ENCODE peak calls at places on chromosome 16, in eight cellular contexts. Q, B, N, J, F, D, E and H are unnamed samples. For H3K27me3, the result is how much of the 10 kb centered on the place peaks cover.

GRCh38 chr16:12613131-12613991 is 190.3 kb downstream of the CPPED1 start:
- DNase-seq in Q (no peak), B (peak), N (no peak), J (no peak), F (no peak), D (no peak), E (peak), H (no peak)

GRCh38 chr16:1101573-1102332 is 5.7 kb upstream of the C1QTNF8 start:
- DNase-seq in Q (no peak), B (no peak), N (no peak), J (no peak), F (no peak), D (no peak), E (no peak), H (no peak)

GRCh38 chr16:56777533-56777932 is 47.6 kb downstream of the NUP93 start:
- DNase-seq in Q (no peak), B (no peak), N (no peak), J (no peak), F (no peak), D (no peak), E (no peak), H (no peak)

GRCh38 chr16:11530171-11530940 is 56.4 kb downstream of the LITAF start:
- DNase-seq in Q (no peak), B (peak), N (no peak), J (peak), F (no peak), D (no peak), E (no peak), H (no peak)

GRCh38 chr16:20868890-20869289 is 31.3 kb downstream of the DCUN1D3 start:
- DNase-seq in Q (peak), B (peak), N (peak), J (peak), F (peak), D (peak), E (no peak), H (no peak)

GRCh38 chr16:30096862-30097563 is 1.0 kb upstream of the YPEL3 start:
- DNase-seq in Q (no peak), B (no peak), N (no peak), J (no peak), F (no peak), D (no peak), E (peak), H (no peak)

GRCh38 chr16:86572041-86572521 is 5.5 kb downstream of the FOXC2 start:
- DNase-seq in Q (no peak), B (no peak), N (no peak), J (no peak), F (no peak), D (no peak), E (peak), H (no peak)

GRCh38 chr16:73298562-73298961 is 250.6 kb upstream of the ZFHX3 start:
- DNase-seq in Q (no peak), B (peak), N (no peak), J (peak), F (no peak), D (no peak), E (no peak), H (no peak)

GRCh38 chr16:24273511-24273910 is 17.4 kb downstream of the CACNG3 start:
- DNase-seq in Q (no peak), B (peak), N (no peak), J (peak), F (no peak), D (no peak), E (no peak), H (no peak)

GRCh38 chr16:75024591-75024990 is 25.8 kb downstream of the ZNRF1 start:
- DNase-seq in Q (no peak), B (no peak), N (no peak), J (no peak), F (no peak), D (no peak), E (no peak), H (no peak)

GRCh38 chr16:56606688-56607618 is 1.4 kb upstream of the MT2A start:
- DNase-seq in Q (peak), B (peak), N (peak), J (peak), F (peak), D (no peak), E (no peak), H (no peak)

GRCh38 chr16:2586241-2586640 is 48.4 kb downstream of the PDPK1 start:
- DNase-seq in Q (no peak), B (no peak), N (no peak), J (no peak), F (no peak), D (peak), E (peak), H (no peak)

GRCh38 chr16:70381604-70382342 is 35.1 kb downstream of the DDX19A start:
- DNase-seq in Q (no peak), B (no peak), N (no peak), J (no peak), F (no peak), D (no peak), E (no peak), H (no peak)

GRCh38 chr16:13866073-13866472 is 53.9 kb upstream of the ERCC4 start:
- DNase-seq in Q (peak), B (peak), N (peak), J (peak), F (peak), D (no peak), E (peak), H (peak)

GRCh38 chr16:89197033-89197632 is 3.2 kb downstream of the SLC22A31 start:
- DNase-seq in Q (no peak), B (no peak), N (no peak), J (no peak), F (no peak), D (no peak), E (no peak), H (no peak)

GRCh38 chr16:79658301-79659001 is 57.9 kb upstream of the MAF start:
- DNase-seq in Q (no peak), B (peak), N (no peak), J (peak), F (peak), D (no peak), E (no peak), H (no peak)

GRCh38 chr16:76970087-76970744 is 220.8 kb upstream of the MON1B start:
- DNase-seq in Q (no peak), B (no peak), N (no peak), J (peak), F (no peak), D (no peak), E (no peak), H (no peak)

GRCh38 chr16:31265329-31266245 is 5.8 kb downstream of the ITGAM start:
- DNase-seq in Q (no peak), B (peak), N (no peak), J (no peak), F (peak), D (no peak), E (peak), H (peak)

GRCh38 chr16:89822188-89823086 is 5.8 kb upstream of the SPIRE2 start:
- DNase-seq in Q (no peak), B (no peak), N (no peak), J (no peak), F (no peak), D (no peak), E (no peak), H (no peak)

GRCh38 chr16:75566889-75567255 is 693 bp downstream of the GABARAPL2 start:
- DNase-seq in Q (no peak), B (no peak), N (peak), J (no peak), F (no peak), D (no peak), E (no peak), H (no peak)

GRCh38 chr16:85882181-85882810 is 16.7 kb upstream of the IRF8 start:
- DNase-seq in Q (no peak), B (no peak), N (no peak), J (no peak), F (no peak), D (no peak), E (peak), H (no peak)

GRCh38 chr16:50497592-50497991 is 50.6 kb upstream of the NKD1 start:
- DNase-seq in Q (no peak), B (peak), N (no peak), J (peak), F (no peak), D (no peak), E (no peak), H (no peak)

GRCh38 chr16:89290887-89291286 is 73.4 kb downstream of the ZNF778 start:
- DNase-seq in Q (no peak), B (no peak), N (no peak), J (no peak), F (no peak), D (no peak), E (peak), H (no peak)

GRCh38 chr16:73329363-73330306 is 281.7 kb upstream of the ZFHX3 start:
- DNase-seq in Q (no peak), B (no peak), N (no peak), J (no peak), F (no peak), D (peak), E (peak), H (no peak)

GRCh38 chr16:67430504-67431076 is 331 bp upstream of the HSD11B2 start:
- DNase-seq in Q (no peak), B (no peak), N (no peak), J (no peak), F (no peak), D (peak), E (no peak), H (no peak)

GRCh38 chr16:23248261-23249194 is 53.6 kb upstream of the SCNN1B start:
- DNase-seq in Q (no peak), B (no peak), N (no peak), J (no peak), F (no peak), D (no peak), E (no peak), H (no peak)

GRCh38 chr16:53529529-53529928 is 26.5 kb upstream of the AKTIP start:
- DNase-seq in Q (no peak), B (no peak), N (no peak), J (no peak), F (no peak), D (no peak), E (no peak), H (no peak)

GRCh38 chr16:23134274-23134673 is 15.0 kb downstream of the USP31 start:
- DNase-seq in Q (peak), B (no peak), N (peak), J (peak), F (no peak), D (no peak), E (no peak), H (no peak)

GRCh38 chr16:54648575-54648974 is 282.1 kb upstream of the IRX5 start:
- DNase-seq in Q (no peak), B (no peak), N (no peak), J (no peak), F (no peak), D (no peak), E (no peak), H (no peak)

GRCh38 chr16:67562526-67562917 is at the start of gene CTCF:
- DNase-seq in Q (peak), B (peak), N (peak), J (peak), F (peak), D (peak), E (peak), H (no peak)

GRCh38 chr16:63925221-63925620 is 1196.6 kb downstream of the CDH11 start:
- DNase-seq in Q (no peak), B (no peak), N (no peak), J (no peak), F (no peak), D (no peak), E (no peak), H (no peak)

GRCh38 chr16:81647527-81647926 is 131.6 kb upstream of the PLCG2 start:
- DNase-seq in Q (no peak), B (peak), N (no peak), J (no peak), F (no peak), D (peak), E (peak), H (no peak)

GRCh38 chr16:88019847-88020512 is 68.7 kb downstream of the BANP start:
- DNase-seq in Q (no peak), B (no peak), N (no peak), J (no peak), F (no peak), D (peak), E (no peak), H (no peak)

GRCh38 chr16:15993946-15994665 is 44.7 kb downstream of the ABCC1 start:
- DNase-seq in Q (no peak), B (peak), N (peak), J (peak), F (no peak), D (no peak), E (no peak), H (no peak)

GRCh38 chr16:66538910-66539309 is 11.0 kb downstream of the TK2 start:
- DNase-seq in Q (no peak), B (no peak), N (no peak), J (no peak), F (no peak), D (no peak), E (no peak), H (no peak)

GRCh38 chr16:31215287-31216115 is 1.4 kb downstream of the PYDC1 start:
- DNase-seq in Q (peak), B (peak), N (peak), J (peak), F (peak), D (peak), E (peak), H (peak)

GRCh38 chr16:53465606-53466290 is 31.5 kb downstream of the RBL2 start:
- DNase-seq in Q (no peak), B (peak), N (no peak), J (peak), F (no peak), D (no peak), E (no peak), H (no peak)

GRCh38 chr16:74249281-74249680 is 47.3 kb upstream of the PSMD7 start:
- DNase-seq in Q (no peak), B (no peak), N (no peak), J (no peak), F (no peak), D (no peak), E (no peak), H (no peak)

DNA sequence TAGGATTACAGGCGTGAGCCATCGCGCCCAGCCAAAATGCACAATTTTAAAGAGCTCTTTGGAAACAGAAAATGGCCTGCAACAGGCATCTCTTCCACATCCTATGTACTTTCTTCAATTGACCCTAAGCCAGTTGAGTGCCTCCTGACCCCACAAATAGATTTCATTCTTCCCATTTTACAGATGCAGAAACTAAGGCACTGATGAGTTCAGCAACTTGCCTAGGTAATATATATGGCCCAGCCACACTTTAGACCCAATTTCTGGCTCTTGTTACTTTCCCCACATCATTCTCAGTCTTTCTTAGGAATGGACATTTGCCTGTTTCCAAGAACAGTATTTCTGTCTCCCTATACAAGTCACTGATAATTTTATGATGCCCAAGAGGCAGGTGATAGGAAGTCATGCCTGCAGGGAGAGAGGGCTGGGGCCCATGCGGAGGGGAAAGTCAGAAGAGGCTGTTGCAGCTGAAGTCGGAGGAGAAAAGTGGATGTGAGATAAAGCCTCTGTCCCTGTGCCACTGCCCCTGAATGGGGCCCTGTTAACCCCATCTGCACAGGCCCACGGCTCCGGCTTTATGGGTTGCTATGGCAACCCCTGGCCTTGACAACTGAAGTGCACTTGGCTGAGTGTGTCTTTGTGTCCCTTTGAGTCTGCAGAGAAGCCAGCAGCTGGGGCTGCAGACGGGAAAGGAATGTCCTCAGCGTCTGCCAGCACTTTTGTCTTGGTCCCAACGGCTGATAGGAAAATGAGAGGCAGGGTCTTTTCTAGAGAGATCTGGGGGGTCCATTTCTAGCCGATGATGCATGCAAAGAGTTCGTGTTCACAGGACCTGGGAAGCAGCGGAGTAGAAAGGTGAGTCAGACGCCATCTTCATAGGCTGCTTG is 45.9 kb downstream of the ABAT start:
- DNase-seq in Q (no peak), B (no peak), N (no peak), J (no peak), F (no peak), D (no peak), E (peak), H (no peak)
- H3K27ac ChIP-seq in Q (no peak), B (no peak), N (no peak), J (peak), F (no peak), D (peak), E (no peak), H (no peak)

GRCh38 chr16:22123146-22123545 is 30.8 kb downstream of the VWA3A start:
- DNase-seq in Q (no peak), B (no peak), N (no peak), J (no peak), F (no peak), D (no peak), E (no peak), H (no peak)
- TF ChIP-seq CTCF in Q (no peak), B (no peak), N (no peak), J (no peak), F (no peak), D (no peak), E (peak), H (no peak)

GRCh38 chr16:60120586-60120985 is 1386.5 kb upstream of the GOT2 start:
- DNase-seq in Q (no peak), B (no peak), N (no peak), J (no peak), F (no peak), D (no peak), E (no peak), H (no peak)
- H3K27me3 ChIP-seq in Q (under half), B (under half), N (under half), J (under half), F (under half), D (under half), E (under half), H (under half)

GRCh38 chr16:7548796-7549318 is 216.2 kb downstream of the RBFOX1 start:
- DNase-seq in Q (no peak), B (no peak), N (no peak), J (no peak), F (no peak), D (no peak), E (no peak), H (no peak)
- H3K27ac ChIP-seq in Q (no peak), B (no peak), N (no peak), J (no peak), F (peak), D (no peak), E (no peak), H (no peak)

DNA sequence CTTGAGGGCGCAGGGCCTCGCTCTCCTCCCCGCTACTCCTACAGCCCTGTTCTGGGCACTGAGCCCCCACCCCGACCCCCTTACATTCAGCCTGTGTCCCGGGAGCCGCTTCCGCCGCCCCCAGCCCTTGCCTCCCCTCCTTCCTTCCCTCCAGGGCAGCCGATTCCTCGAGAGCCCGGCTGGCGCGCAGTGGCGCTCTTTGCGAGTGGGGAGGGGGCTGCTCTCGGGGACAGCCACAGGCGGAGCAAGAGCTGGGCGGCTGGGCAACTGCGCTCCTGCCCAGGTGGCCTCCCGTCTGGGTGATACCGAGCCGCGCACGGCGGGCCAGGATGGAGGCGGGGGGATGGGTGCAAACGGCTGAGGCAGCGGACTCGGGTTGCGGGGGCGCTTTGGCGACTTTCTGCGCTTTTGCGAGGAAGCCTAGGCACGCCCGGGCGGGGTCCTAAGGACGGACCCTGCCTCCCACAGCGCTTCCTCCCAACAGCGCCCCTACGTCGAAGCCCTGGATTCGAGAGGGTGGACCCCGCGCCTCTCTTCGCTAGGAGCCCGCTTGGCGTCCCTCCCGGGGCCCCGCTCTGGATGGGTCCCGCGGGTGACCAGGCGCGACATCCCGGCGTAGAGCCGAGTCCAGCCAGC is 1.3 kb downstream of the MMP15 start:
- DNase-seq in Q (no peak), B (no peak), N (no peak), J (no peak), F (no peak), D (no peak), E (no peak), H (no peak)
- TF ChIP-seq CTCF in Q (no peak), B (no peak), N (no peak), J (no peak), F (no peak), D (no peak), E (no peak), H (no peak)

GRCh38 chr16:3922241-3922640 is 41.7 kb upstream of the CREBBP start:
- DNase-seq in Q (no peak), B (no peak), N (no peak), J (no peak), F (no peak), D (no peak), E (no peak), H (no peak)
- H3K27me3 ChIP-seq in Q (under half), B (under half), N (under half), J (under half), F (under half), D (under half), E (under half), H (under half)